ENCODE peak calls at places on chromosomes 6 and 20, in four cellular contexts. One of them, this sample, is unnamed.

GRCh38 chr6:25715794-25716193 is 38.7 kb upstream of the SLC17A4 start:
- DNase-seq in mesendoderm: no peak
- DNase-seq in IMR-90: no peak
- DNase-seq in H1: no peak
- DNase-seq in this sample: no peak

GRCh38 chr20:63500151-63500901 is 1.4 kb upstream of the EEF1A2 start:
- DNase-seq in mesendoderm: no peak
- DNase-seq in IMR-90: no peak
- DNase-seq in H1: peak
- DNase-seq in this sample: peak

GRCh38 chr6:140134224-140134623 is 759.8 kb upstream of the CITED2 start:
- DNase-seq in mesendoderm: no peak
- DNase-seq in IMR-90: no peak
- DNase-seq in H1: no peak
- DNase-seq in this sample: no peak

GRCh38 chr20:3403741-3404140 is 3.7 kb downstream of the DNAAF9 start:
- DNase-seq in mesendoderm: no peak
- DNase-seq in IMR-90: no peak
- DNase-seq in H1: no peak
- DNase-seq in this sample: no peak

GRCh38 chr6:39365281-39366074 is 43.0 kb upstream of the KCNK16 start:
- DNase-seq in mesendoderm: no peak
- DNase-seq in IMR-90: peak
- DNase-seq in H1: no peak
- DNase-seq in this sample: no peak

GRCh38 chr6:96611342-96611964 is 48.5 kb downstream of the FHL5 start:
- DNase-seq in mesendoderm: no peak
- DNase-seq in IMR-90: no peak
- DNase-seq in H1: no peak
- DNase-seq in this sample: no peak

GRCh38 chr6:100467144-100468012 is 2.7 kb upstream of the SIM1 start:
- DNase-seq in mesendoderm: no peak
- DNase-seq in IMR-90: no peak
- DNase-seq in H1: peak
- DNase-seq in this sample: peak

GRCh38 chr6:26162399-26162798 is 75.2 kb downstream of the HFE start:
- DNase-seq in mesendoderm: no peak
- DNase-seq in IMR-90: no peak
- DNase-seq in H1: no peak
- DNase-seq in this sample: no peak

GRCh38 chr6:44270526-44271405 is 516 bp downstream of the TMEM151B start:
- DNase-seq in mesendoderm: peak
- DNase-seq in IMR-90: no peak
- DNase-seq in H1: peak
- DNase-seq in this sample: peak

GRCh38 chr20:24781061-24781980 is 167.7 kb upstream of the CST7 start:
- DNase-seq in mesendoderm: peak
- DNase-seq in IMR-90: peak
- DNase-seq in H1: peak
- DNase-seq in this sample: peak

GRCh38 chr6:145963216-145964068 is 716 bp downstream of the SHPRH start:
- DNase-seq in mesendoderm: peak
- DNase-seq in IMR-90: peak
- DNase-seq in H1: no peak
- DNase-seq in this sample: no peak

GRCh38 chr6:14865609-14866100 is 380.2 kb upstream of the JARID2 start:
- DNase-seq in mesendoderm: peak
- DNase-seq in IMR-90: peak
- DNase-seq in H1: no peak
- DNase-seq in this sample: no peak

GRCh38 chr6:71533939-71534379 is 245.3 kb downstream of the OGFRL1 start:
- DNase-seq in mesendoderm: no peak
- DNase-seq in IMR-90: peak
- DNase-seq in H1: no peak
- DNase-seq in this sample: no peak

GRCh38 chr20:760751-761417 is 7.4 kb downstream of the SLC52A3 start:
- DNase-seq in mesendoderm: peak
- DNase-seq in IMR-90: no peak
- DNase-seq in H1: peak
- DNase-seq in this sample: peak

GRCh38 chr20:3045042-3045815 is 623 bp upstream of the MRPS26 start:
- DNase-seq in mesendoderm: no peak
- DNase-seq in IMR-90: peak
- DNase-seq in H1: no peak
- DNase-seq in this sample: peak

GRCh38 chr20:52552181-52552872 is 360.7 kb upstream of the ZFP64 start:
- DNase-seq in mesendoderm: no peak
- DNase-seq in IMR-90: peak
- DNase-seq in H1: no peak
- DNase-seq in this sample: no peak

GRCh38 chr6:54579011-54579410 is 267.6 kb upstream of the FAM83B start:
- DNase-seq in mesendoderm: peak
- DNase-seq in IMR-90: no peak
- DNase-seq in H1: no peak
- DNase-seq in this sample: no peak

GRCh38 chr20:18288748-18289705 is 700 bp downstream of the ZNF133 start:
- DNase-seq in mesendoderm: peak
- DNase-seq in IMR-90: peak
- DNase-seq in H1: peak
- DNase-seq in this sample: no peak

GRCh38 chr20:23245553-23246128 is 105.0 kb upstream of the NXT1 start:
- DNase-seq in mesendoderm: peak
- DNase-seq in IMR-90: peak
- DNase-seq in H1: peak
- DNase-seq in this sample: peak

GRCh38 chr6:109252261-109253041 is 129.8 kb downstream of the CD164 start:
- DNase-seq in mesendoderm: no peak
- DNase-seq in IMR-90: no peak
- DNase-seq in H1: no peak
- DNase-seq in this sample: no peak

GRCh38 chr6:56246544-56246940 is 838 bp downstream of the COL21A1 start:
- DNase-seq in mesendoderm: peak
- DNase-seq in IMR-90: no peak
- DNase-seq in H1: peak
- DNase-seq in this sample: peak

GRCh38 chr20:30599990-30600389 is 657.5 kb upstream of the DEFB115 start:
- DNase-seq in mesendoderm: no peak
- DNase-seq in IMR-90: no peak
- DNase-seq in H1: no peak
- DNase-seq in this sample: no peak
- H3K56ac ChIP-seq in mesendoderm: no peak
- H3K56ac ChIP-seq in IMR-90: no peak
- H3K56ac ChIP-seq in H1: no peak
- H3K56ac ChIP-seq in this sample: no peak

DNA sequence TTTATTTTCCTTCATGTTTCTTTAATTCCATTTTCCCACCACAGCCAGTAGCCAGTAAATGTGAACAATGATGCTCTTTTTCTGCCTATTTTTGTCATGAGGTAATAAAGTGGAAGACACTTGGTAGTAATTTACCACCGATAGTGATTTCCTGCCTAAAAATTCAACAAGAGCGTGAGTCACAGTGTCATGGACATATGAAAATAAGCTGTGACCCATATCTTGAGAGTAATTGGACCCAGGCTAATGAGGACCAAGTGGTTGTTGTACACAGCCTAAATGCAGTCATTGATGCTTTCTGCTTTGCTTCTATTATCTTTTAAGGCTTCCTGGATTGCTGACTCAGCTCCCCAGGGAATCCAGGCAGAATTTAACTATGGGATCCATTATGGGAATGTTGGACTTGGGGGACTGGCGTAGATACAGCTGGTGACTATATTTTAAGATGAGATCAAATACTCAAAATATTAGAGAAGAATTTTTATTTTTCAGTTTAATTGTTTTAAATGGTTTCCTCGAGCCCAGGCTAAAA is 265.9 kb upstream of the FERMT1 start:
- DNase-seq in mesendoderm: no peak
- DNase-seq in IMR-90: no peak
- DNase-seq in H1: no peak
- DNase-seq in this sample: no peak
- H3K56ac ChIP-seq in mesendoderm: no peak
- H3K56ac ChIP-seq in IMR-90: no peak
- H3K56ac ChIP-seq in H1: no peak
- H3K56ac ChIP-seq in this sample: no peak

GRCh38 chr6:67047996-67048395 is 1341.0 kb upstream of the EYS start:
- DNase-seq in mesendoderm: no peak
- DNase-seq in IMR-90: no peak
- DNase-seq in H1: no peak
- DNase-seq in this sample: no peak
- H3K56ac ChIP-seq in mesendoderm: no peak
- H3K56ac ChIP-seq in IMR-90: no peak
- H3K56ac ChIP-seq in H1: no peak
- H3K56ac ChIP-seq in this sample: no peak

GRCh38 chr20:10661261-10661660 is 12.5 kb downstream of the JAG1 start:
- DNase-seq in mesendoderm: no peak
- DNase-seq in IMR-90: no peak
- DNase-seq in H1: no peak
- DNase-seq in this sample: peak
- H3K56ac ChIP-seq in mesendoderm: no peak
- H3K56ac ChIP-seq in IMR-90: no peak
- H3K56ac ChIP-seq in H1: no peak
- H3K56ac ChIP-seq in this sample: no peak

DNA sequence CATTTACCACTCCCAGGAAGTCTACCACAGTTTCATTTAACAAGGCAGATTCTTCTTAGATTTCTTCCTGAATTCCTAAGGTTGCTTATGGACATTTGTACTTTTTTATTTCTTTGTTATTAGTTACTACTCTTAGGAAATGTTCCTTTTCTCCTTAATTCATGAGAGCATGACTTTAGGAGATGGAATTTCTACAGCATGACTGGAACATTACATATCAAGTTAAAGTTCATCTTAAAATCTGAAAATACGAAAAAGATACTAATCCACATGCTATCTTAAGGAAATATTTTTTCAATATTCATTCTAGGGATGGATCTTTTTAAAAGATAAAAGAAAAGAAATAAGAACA is 22.2 kb downstream of the CNKSR3 start:
- DNase-seq in mesendoderm: no peak
- DNase-seq in IMR-90: peak
- DNase-seq in H1: no peak
- DNase-seq in this sample: no peak
- H3K56ac ChIP-seq in mesendoderm: no peak
- H3K56ac ChIP-seq in IMR-90: no peak
- H3K56ac ChIP-seq in H1: no peak
- H3K56ac ChIP-seq in this sample: no peak

DNA sequence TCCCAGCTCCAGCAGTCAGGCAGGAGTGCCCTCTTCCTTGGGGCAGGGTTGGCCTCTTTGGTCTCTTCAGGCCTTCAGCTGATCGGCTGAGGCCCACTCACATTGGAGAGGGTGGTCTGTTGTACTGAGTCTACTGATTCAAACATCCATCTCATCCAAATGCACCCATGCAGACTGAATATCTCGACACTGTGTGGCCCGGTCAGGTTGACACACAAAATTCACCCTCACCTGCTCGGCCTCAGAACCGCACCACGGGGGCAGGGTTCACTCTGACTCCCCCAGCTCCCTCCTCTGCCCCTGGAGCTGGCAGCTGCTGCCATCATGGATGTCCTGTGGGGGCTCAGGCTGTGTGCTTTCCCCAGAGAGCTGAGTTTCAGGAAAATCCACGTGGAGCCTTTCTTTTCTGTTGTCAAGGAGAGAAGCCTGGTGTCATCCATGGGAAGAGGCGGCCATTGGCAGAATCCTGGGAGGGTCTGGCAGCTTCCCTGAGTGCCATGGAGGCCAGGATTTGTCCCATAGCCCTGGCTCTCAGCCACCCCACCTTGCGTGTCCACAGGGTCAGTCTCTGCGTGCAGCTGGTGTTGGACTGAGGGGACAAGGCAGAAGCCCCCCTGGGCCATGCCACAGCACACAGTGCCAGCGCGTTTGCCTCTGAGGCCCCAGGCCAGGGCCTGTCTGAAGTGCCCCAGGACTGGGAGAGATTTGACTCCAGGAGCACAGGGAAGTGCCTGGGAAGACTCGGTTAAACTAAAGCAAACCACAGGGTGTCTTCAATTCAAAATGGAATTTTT is 114.1 kb downstream of the ERMARD start:
- DNase-seq in mesendoderm: no peak
- DNase-seq in IMR-90: no peak
- DNase-seq in H1: peak
- DNase-seq in this sample: no peak
- H3K56ac ChIP-seq in mesendoderm: no peak
- H3K56ac ChIP-seq in IMR-90: no peak
- H3K56ac ChIP-seq in H1: no peak
- H3K56ac ChIP-seq in this sample: no peak